ENCODE peak calls at places on chromosomes 3 and 15, in four cellular contexts. O is colonic mucosa; S is activated naive CD8-positive, alpha-beta T cell treated with anti-CD3 and anti-CD28 coated beads, Interleukin-2, amount 50 U/mL, for 24 hours; W is RPMI8226. J is an unnamed sample.

GRCh38 chr15:74127954-74128784 is 2.2 kb upstream of the ISLR2 start:
- DNase-seq in O (no peak), S (peak), W (no peak), J (peak)

GRCh38 chr3:172096881-172097420 is 57.6 kb downstream of the FNDC3B start:
- DNase-seq in O (peak), S (no peak), W (peak), J (no peak)

GRCh38 chr3:195117978-195118581 is 152.9 kb downstream of the XXYLT1 start:
- DNase-seq in O (peak), S (no peak), W (no peak), J (no peak)

GRCh38 chr3:148758303-148758884 is 60.7 kb downstream of the AGTR1 start:
- DNase-seq in O (no peak), S (no peak), W (no peak), J (no peak)

GRCh38 chr3:112200317-112200666 is 67.2 kb upstream of the GCSAM start:
- DNase-seq in O (no peak), S (no peak), W (no peak), J (no peak)

GRCh38 chr3:106326941-106327765 is 458.3 kb upstream of the CBLB start:
- DNase-seq in O (no peak), S (no peak), W (no peak), J (no peak)

GRCh38 chr3:71681224-71681668 is 44.0 kb downstream of the EIF4E3 start:
- DNase-seq in O (peak), S (peak), W (peak), J (peak)

GRCh38 chr15:50148362-50148963 is 29.4 kb upstream of the ATP8B4 start:
- DNase-seq in O (peak), S (no peak), W (peak), J (no peak)

GRCh38 chr15:80179966-80180365 is 27.2 kb downstream of the FAH start:
- DNase-seq in O (no peak), S (no peak), W (no peak), J (no peak)

GRCh38 chr3:137471553-137472204 is 292.4 kb upstream of the SOX14 start:
- DNase-seq in O (no peak), S (no peak), W (no peak), J (no peak)

GRCh38 chr3:5185093-5185673 is 2.3 kb upstream of the EDEM1 start:
- DNase-seq in O (no peak), S (no peak), W (no peak), J (no peak)

GRCh38 chr3:131960324-131960723 is 74.5 kb downstream of the CPNE4 start:
- DNase-seq in O (no peak), S (no peak), W (no peak), J (no peak)

GRCh38 chr3:34807611-34808010 is 831.7 kb upstream of the ARPP21 start:
- DNase-seq in O (no peak), S (no peak), W (no peak), J (no peak)

GRCh38 chr3:188432826-188433525 is 279.0 kb downstream of the LPP start:
- DNase-seq in O (peak), S (no peak), W (no peak), J (no peak)

GRCh38 chr3:109643590-109643989 is 306.2 kb upstream of the DPPA4 start:
- DNase-seq in O (no peak), S (peak), W (no peak), J (peak)

GRCh38 chr3:134487406-134487805 is 1.5 kb downstream of the CEP63 start:
- DNase-seq in O (no peak), S (no peak), W (peak), J (no peak)

GRCh38 chr15:56732135-56732880 is 1.0 kb downstream of the ZNF280D start:
- DNase-seq in O (peak), S (no peak), W (peak), J (no peak)

GRCh38 chr15:96333194-96334016 is 2.9 kb downstream of the NR2F2 start:
- DNase-seq in O (peak), S (no peak), W (no peak), J (no peak)

GRCh38 chr3:11749486-11749885 is 97.2 kb downstream of the TAMM41 start:
- DNase-seq in O (no peak), S (no peak), W (no peak), J (no peak)

GRCh38 chr15:31489281-31489680 is 162.6 kb downstream of the KLF13 start:
- DNase-seq in O (no peak), S (no peak), W (no peak), J (no peak)

GRCh38 chr15:94059188-94059587 is 172.2 kb upstream of the MCTP2 start:
- DNase-seq in O (no peak), S (no peak), W (no peak), J (no peak)

GRCh38 chr3:72794079-72794478 is 54.2 kb downstream of the SHQ1 start:
- DNase-seq in O (no peak), S (no peak), W (no peak), J (no peak)

GRCh38 chr15:92655178-92655995 is at the start of gene FAM174B:
- DNase-seq in O (peak), S (peak), W (peak), J (peak)

GRCh38 chr3:46271910-46272309 is 29.6 kb downstream of the CCR3 start:
- DNase-seq in O (no peak), S (no peak), W (no peak), J (no peak)

GRCh38 chr3:126083511-126083912 is 412 bp downstream of the SLC41A3 start:
- DNase-seq in O (peak), S (peak), W (peak), J (peak)

GRCh38 chr15:69090197-69090948 is 70.1 kb upstream of the GLCE start:
- DNase-seq in O (no peak), S (no peak), W (peak), J (no peak)

GRCh38 chr3:63863150-63864007 is at the start of the genes ATXN7 and THOC7:
- DNase-seq in O (peak), S (peak), W (peak), J (peak)